ENCODE peak calls at places on chromosomes 7 and 10, in four cellular contexts. One of them, this sample, is unnamed.

GRCh38 chr7:79096361-79096805 is 357.1 kb downstream of the MAGI2 start:
- DNase-seq in IMR-90: peak; percentile 67
- DNase-seq in CD4-positive, CD25-positive, alpha-beta regulatory T cell: no peak
- DNase-seq in left ventricle myocardium inferior: no peak
- DNase-seq in this sample: no peak

GRCh38 chr7:129569811-129570215 is 41.7 kb upstream of the NRF1 start:
- DNase-seq in IMR-90: peak; percentile 85
- DNase-seq in CD4-positive, CD25-positive, alpha-beta regulatory T cell: no peak
- DNase-seq in left ventricle myocardium inferior: no peak
- DNase-seq in this sample: no peak

GRCh38 chr10:113961261-113961938 is 82.3 kb upstream of the ADRB1 start:
- DNase-seq in IMR-90: no peak
- DNase-seq in CD4-positive, CD25-positive, alpha-beta regulatory T cell: peak; percentile 62
- DNase-seq in left ventricle myocardium inferior: no peak
- DNase-seq in this sample: no peak

GRCh38 chr7:121803041-121803440 is 69.9 kb upstream of the PTPRZ1 start:
- DNase-seq in IMR-90: no peak
- DNase-seq in CD4-positive, CD25-positive, alpha-beta regulatory T cell: no peak
- DNase-seq in left ventricle myocardium inferior: no peak
- DNase-seq in this sample: no peak

GRCh38 chr7:67625257-67625713 is 628.7 kb downstream of the TYW1 start:
- DNase-seq in IMR-90: peak; percentile 11
- DNase-seq in CD4-positive, CD25-positive, alpha-beta regulatory T cell: no peak
- DNase-seq in left ventricle myocardium inferior: peak; percentile 79
- DNase-seq in this sample: no peak

GRCh38 chr7:105690286-105690915 is 109.1 kb upstream of the EFCAB10 start:
- DNase-seq in IMR-90: no peak
- DNase-seq in CD4-positive, CD25-positive, alpha-beta regulatory T cell: no peak
- DNase-seq in left ventricle myocardium inferior: no peak
- DNase-seq in this sample: no peak

GRCh38 chr10:71397340-71398212 is 856 bp downstream of the CDH23 start:
- DNase-seq in IMR-90: no peak
- DNase-seq in CD4-positive, CD25-positive, alpha-beta regulatory T cell: no peak
- DNase-seq in left ventricle myocardium inferior: no peak
- DNase-seq in this sample: no peak

GRCh38 chr7:80644054-80644453 is 5.6 kb downstream of the CD36 start:
- DNase-seq in IMR-90: no peak
- DNase-seq in CD4-positive, CD25-positive, alpha-beta regulatory T cell: no peak
- DNase-seq in left ventricle myocardium inferior: no peak
- DNase-seq in this sample: no peak

GRCh38 chr10:90417466-90418210 is 440.2 kb downstream of the HTR7 start:
- DNase-seq in IMR-90: peak; percentile 41
- DNase-seq in CD4-positive, CD25-positive, alpha-beta regulatory T cell: no peak
- DNase-seq in left ventricle myocardium inferior: no peak
- DNase-seq in this sample: no peak

GRCh38 chr7:102916426-102916825 is 3.6 kb downstream of the LRRC17 start:
- DNase-seq in IMR-90: peak; percentile 84
- DNase-seq in CD4-positive, CD25-positive, alpha-beta regulatory T cell: no peak
- DNase-seq in left ventricle myocardium inferior: no peak
- DNase-seq in this sample: no peak

GRCh38 chr7:7913506-7913905 is 55.1 kb upstream of the GLCCI1 start:
- DNase-seq in IMR-90: peak; percentile 10
- DNase-seq in CD4-positive, CD25-positive, alpha-beta regulatory T cell: no peak
- DNase-seq in left ventricle myocardium inferior: no peak
- DNase-seq in this sample: no peak

GRCh38 chr10:109706157-109706556 is 217.2 kb downstream of the XPNPEP1 start:
- DNase-seq in IMR-90: no peak
- DNase-seq in CD4-positive, CD25-positive, alpha-beta regulatory T cell: no peak
- DNase-seq in left ventricle myocardium inferior: no peak
- DNase-seq in this sample: no peak

DNA sequence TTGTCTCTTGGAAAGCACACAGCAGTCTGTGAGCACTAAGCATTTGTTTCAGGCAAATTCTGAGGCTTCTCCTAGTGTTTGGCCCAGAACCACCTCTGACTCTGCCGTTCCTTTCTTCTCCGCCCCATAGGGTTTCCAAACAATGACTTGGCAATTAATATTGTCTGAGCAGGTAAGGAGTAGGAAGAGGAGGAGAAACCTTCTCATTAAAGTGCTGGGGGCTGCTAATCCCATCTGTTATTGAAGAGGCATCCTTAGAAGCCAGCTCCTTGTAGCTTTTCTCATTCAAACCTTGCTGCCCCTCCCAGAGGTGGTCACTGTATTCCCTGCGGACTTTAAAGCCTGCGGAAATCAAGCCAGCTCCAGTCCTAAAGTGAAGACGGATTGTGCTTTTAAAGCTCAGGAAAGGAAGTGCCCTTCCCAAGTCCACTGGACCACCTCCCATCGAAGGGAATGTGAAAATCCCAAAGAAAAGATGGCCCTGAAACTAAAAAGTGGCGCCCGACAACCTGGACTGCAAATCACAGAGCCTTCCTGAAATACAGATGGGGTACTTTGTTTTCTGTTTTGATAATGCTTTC is 1.5 kb upstream of the NKX1-2 start:
- DNase-seq in IMR-90: no peak
- DNase-seq in CD4-positive, CD25-positive, alpha-beta regulatory T cell: no peak
- DNase-seq in left ventricle myocardium inferior: no peak
- DNase-seq in this sample: no peak
- H3K4me3 ChIP-seq in IMR-90: no peak overlapping the region
- H3K4me3 ChIP-seq in CD4-positive, CD25-positive, alpha-beta regulatory T cell: no peak overlapping the region
- H3K4me3 ChIP-seq in left ventricle myocardium inferior: no peak overlapping the region
- H3K4me3 ChIP-seq in this sample: no peak overlapping the region

GRCh38 chr7:99560834-99561734 is 2.6 kb downstream of the ZNF655 start:
- DNase-seq in IMR-90: no peak
- DNase-seq in CD4-positive, CD25-positive, alpha-beta regulatory T cell: no peak
- DNase-seq in left ventricle myocardium inferior: no peak
- DNase-seq in this sample: no peak
- H3K36me3 ChIP-seq in IMR-90: peaks cover 48% of the 10 kb centered on the region
- H3K36me3 ChIP-seq in CD4-positive, CD25-positive, alpha-beta regulatory T cell: peaks cover 55% of the 10 kb centered on the region
- H3K36me3 ChIP-seq in left ventricle myocardium inferior: peaks cover 68% of the 10 kb centered on the region
- H3K36me3 ChIP-seq in this sample: peaks cover 62% of the 10 kb centered on the region

DNA sequence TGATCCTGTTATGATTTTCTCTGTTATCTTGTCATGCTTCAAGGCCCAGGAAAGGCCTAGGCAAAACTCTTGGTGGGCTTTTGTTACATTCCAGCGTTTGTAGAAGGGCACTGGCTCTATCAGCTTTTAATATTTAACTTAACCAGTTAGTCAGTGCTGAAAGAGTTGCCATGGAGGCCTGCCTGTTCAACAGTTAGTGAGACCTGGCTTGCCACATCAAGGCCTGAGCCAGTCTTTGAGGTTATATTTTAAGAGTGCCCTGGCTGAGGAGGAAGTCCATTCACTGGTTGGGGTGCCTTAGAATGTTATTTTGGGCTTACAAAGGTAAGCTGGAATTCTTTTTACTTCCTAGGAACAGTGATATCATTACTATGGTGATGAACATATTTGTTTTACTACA is 144.1 kb upstream of the NRG3 start:
- DNase-seq in IMR-90: no peak
- DNase-seq in CD4-positive, CD25-positive, alpha-beta regulatory T cell: no peak
- DNase-seq in left ventricle myocardium inferior: no peak
- DNase-seq in this sample: no peak
- H3K9me3 ChIP-seq in IMR-90: peaks cover 6% of the 10 kb centered on the region
- H3K9me3 ChIP-seq in CD4-positive, CD25-positive, alpha-beta regulatory T cell: peaks cover 5% of the 10 kb centered on the region
- H3K9me3 ChIP-seq in left ventricle myocardium inferior: peaks cover 19% of the 10 kb centered on the region
- H3K9me3 ChIP-seq in this sample: no peaks in the 10 kb centered on the region

DNA sequence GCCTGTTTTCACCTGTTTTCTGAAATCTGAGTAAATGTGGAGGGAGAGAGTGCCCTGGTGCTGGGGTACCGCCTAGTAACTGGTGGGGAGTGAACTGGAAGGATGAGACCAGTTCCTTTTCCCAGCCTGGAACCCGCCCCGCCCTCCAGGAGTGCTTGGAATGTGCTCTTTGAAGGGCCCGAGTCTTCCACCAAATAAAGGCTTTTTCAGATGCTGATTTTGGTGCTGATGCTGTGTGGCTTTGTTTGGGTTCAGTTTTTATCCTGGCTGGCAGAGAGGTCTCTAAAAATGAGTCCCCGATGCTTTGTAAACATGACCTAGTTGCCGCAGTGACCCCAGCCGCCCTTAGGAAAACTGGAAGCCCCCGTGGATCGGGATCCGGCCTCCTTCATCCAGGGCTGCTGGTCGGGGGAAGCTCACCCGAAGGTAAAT is 25.9 kb downstream of the FOXK1 start:
- DNase-seq in IMR-90: no peak
- DNase-seq in CD4-positive, CD25-positive, alpha-beta regulatory T cell: no peak
- DNase-seq in left ventricle myocardium inferior: no peak
- DNase-seq in this sample: no peak
- H3K4me3 ChIP-seq in IMR-90: no peak overlapping the region
- H3K4me3 ChIP-seq in CD4-positive, CD25-positive, alpha-beta regulatory T cell: no peak overlapping the region
- H3K4me3 ChIP-seq in left ventricle myocardium inferior: no peak overlapping the region
- H3K4me3 ChIP-seq in this sample: no peak overlapping the region

DNA sequence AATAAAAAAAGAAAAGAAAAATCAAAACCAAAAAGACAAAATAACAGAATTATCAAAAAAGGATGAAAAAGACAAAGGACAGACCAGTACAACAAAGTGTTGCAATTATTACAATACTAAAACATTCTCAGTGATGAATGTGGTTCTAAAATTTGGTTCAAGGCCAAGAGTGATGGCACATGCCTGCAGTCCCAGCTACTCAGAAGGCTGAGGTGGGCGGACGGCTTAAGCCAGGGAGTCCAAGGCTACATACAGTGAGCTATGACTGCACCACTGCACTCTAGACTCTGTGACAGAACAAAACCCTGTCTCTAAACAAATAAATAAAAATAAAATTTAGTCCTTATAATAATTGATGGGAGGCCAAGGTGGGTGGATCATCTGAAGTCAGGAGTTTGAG is 14.5 kb downstream of the BAZ1B start:
- DNase-seq in IMR-90: no peak
- DNase-seq in CD4-positive, CD25-positive, alpha-beta regulatory T cell: no peak
- DNase-seq in left ventricle myocardium inferior: no peak
- DNase-seq in this sample: no peak
- H3K36me3 ChIP-seq in IMR-90: peaks cover 60% of the 10 kb centered on the region
- H3K36me3 ChIP-seq in CD4-positive, CD25-positive, alpha-beta regulatory T cell: peaks cover 70% of the 10 kb centered on the region
- H3K36me3 ChIP-seq in left ventricle myocardium inferior: peaks cover 85% of the 10 kb centered on the region
- H3K36me3 ChIP-seq in this sample: no peaks in the 10 kb centered on the region

GRCh38 chr7:147496209-147496608 is 1094.4 kb upstream of the C7orf33 start:
- DNase-seq in IMR-90: no peak
- DNase-seq in CD4-positive, CD25-positive, alpha-beta regulatory T cell: no peak
- DNase-seq in left ventricle myocardium inferior: no peak
- DNase-seq in this sample: no peak

GRCh38 chr7:147492621-147493020 is 1097.9 kb upstream of the C7orf33 start:
- DNase-seq in IMR-90: peak; percentile 77
- DNase-seq in CD4-positive, CD25-positive, alpha-beta regulatory T cell: no peak
- DNase-seq in left ventricle myocardium inferior: no peak
- DNase-seq in this sample: no peak

GRCh38 chr7:147497246-147497645 is 1093.3 kb upstream of the C7orf33 start:
- DNase-seq in IMR-90: no peak
- DNase-seq in CD4-positive, CD25-positive, alpha-beta regulatory T cell: no peak
- DNase-seq in left ventricle myocardium inferior: no peak
- DNase-seq in this sample: no peak

DNA sequence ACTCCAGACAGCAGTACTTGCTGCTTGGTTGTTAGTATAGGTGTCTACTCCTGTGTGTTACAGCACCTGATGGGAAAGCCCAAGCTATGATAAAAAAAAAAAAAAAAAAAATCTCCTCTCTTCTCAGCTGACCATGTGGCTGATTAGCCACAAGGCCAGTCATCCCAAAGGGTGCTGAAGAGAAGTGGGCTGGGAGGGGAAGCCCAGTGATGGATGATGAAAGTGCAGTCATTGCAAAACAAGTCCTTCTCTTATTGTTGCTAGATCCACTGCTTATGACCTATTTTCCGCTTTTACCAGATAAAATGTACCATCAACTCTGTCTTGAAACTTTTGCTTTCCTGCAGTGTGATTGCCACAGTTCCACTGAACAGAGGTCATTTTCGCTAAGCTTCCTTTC is 1092.5 kb upstream of the C7orf33 start:
- DNase-seq in IMR-90: peak; percentile 21
- DNase-seq in CD4-positive, CD25-positive, alpha-beta regulatory T cell: no peak
- DNase-seq in left ventricle myocardium inferior: no peak
- DNase-seq in this sample: no peak
- H3K9me3 ChIP-seq in IMR-90: no peaks in the 10 kb centered on the region
- H3K9me3 ChIP-seq in CD4-positive, CD25-positive, alpha-beta regulatory T cell: no peaks in the 10 kb centered on the region
- H3K9me3 ChIP-seq in left ventricle myocardium inferior: peaks cover 8% of the 10 kb centered on the region
- H3K9me3 ChIP-seq in this sample: peaks cover 4% of the 10 kb centered on the region

GRCh38 chr10:75180592-75180991 is 30.0 kb upstream of the VDAC2 start:
- DNase-seq in IMR-90: peak; percentile 63
- DNase-seq in CD4-positive, CD25-positive, alpha-beta regulatory T cell: no peak
- DNase-seq in left ventricle myocardium inferior: no peak
- DNase-seq in this sample: no peak

GRCh38 chr10:75176046-75176445 is 34.5 kb upstream of the VDAC2 start:
- DNase-seq in IMR-90: no peak
- DNase-seq in CD4-positive, CD25-positive, alpha-beta regulatory T cell: no peak
- DNase-seq in left ventricle myocardium inferior: no peak
- DNase-seq in this sample: no peak

GRCh38 chr10:75179657-75180177 is 30.9 kb upstream of the VDAC2 start:
- DNase-seq in IMR-90: peak; percentile 49
- DNase-seq in CD4-positive, CD25-positive, alpha-beta regulatory T cell: no peak
- DNase-seq in left ventricle myocardium inferior: no peak
- DNase-seq in this sample: no peak

GRCh38 chr10:75176736-75177135 is 33.9 kb upstream of the VDAC2 start:
- DNase-seq in IMR-90: no peak
- DNase-seq in CD4-positive, CD25-positive, alpha-beta regulatory T cell: no peak
- DNase-seq in left ventricle myocardium inferior: no peak
- DNase-seq in this sample: no peak

DNA sequence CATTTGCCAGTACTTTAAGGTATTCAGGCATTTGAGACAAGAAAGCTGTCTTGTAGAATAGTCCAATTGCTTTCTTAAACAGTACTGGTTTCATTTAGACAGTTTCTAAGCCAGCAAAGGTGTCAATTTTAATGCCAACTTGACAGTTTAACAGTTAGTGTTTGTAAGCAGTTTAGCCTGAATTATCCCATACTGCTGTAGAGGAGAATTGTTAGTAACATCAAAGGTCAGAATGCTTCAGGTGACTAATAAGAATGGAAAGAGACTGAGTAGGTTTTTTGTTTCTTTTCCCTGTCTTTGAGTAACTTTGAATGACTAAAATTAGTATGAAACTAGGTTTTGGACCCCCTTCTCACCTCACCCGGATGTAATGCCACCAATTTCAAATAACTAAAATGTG is 29.5 kb upstream of the VDAC2 start:
- DNase-seq in IMR-90: peak; percentile 12
- DNase-seq in CD4-positive, CD25-positive, alpha-beta regulatory T cell: no peak
- DNase-seq in left ventricle myocardium inferior: no peak
- DNase-seq in this sample: no peak
- H3K4me3 ChIP-seq in IMR-90: no peak overlapping the region
- H3K4me3 ChIP-seq in CD4-positive, CD25-positive, alpha-beta regulatory T cell: no peak overlapping the region
- H3K4me3 ChIP-seq in left ventricle myocardium inferior: no peak overlapping the region
- H3K4me3 ChIP-seq in this sample: no peak overlapping the region

DNA sequence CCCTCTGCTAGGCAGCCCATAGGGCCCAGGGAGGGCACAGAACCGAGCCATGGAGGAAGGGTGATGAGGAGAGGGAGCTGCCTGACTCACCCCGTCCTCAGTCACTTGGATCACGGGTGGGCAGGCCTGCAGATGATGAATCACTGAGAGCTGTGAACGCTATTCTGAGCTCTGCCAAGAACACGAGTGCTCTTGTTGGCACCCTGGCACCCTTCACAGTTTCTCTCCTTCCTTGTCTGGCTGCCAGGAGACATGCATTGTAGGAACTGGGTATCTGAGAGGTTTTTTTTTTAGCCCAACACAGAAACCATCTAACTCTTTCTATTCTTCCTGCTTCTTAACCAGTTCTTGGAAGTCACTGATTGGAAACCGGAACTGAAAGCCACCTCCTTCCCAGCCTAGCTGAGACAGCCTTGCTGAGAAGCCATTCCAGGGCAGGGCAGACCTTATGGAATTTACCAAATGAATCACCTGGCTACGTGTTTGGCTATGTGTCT is 82.1 kb downstream of the SLC37A3 start:
- DNase-seq in IMR-90: peak; percentile 73
- DNase-seq in CD4-positive, CD25-positive, alpha-beta regulatory T cell: no peak
- DNase-seq in left ventricle myocardium inferior: peak; percentile 44
- DNase-seq in this sample: peak; percentile 85
- H3K36me3 ChIP-seq in IMR-90: no peaks in the 10 kb centered on the region
- H3K36me3 ChIP-seq in CD4-positive, CD25-positive, alpha-beta regulatory T cell: no peaks in the 10 kb centered on the region
- H3K36me3 ChIP-seq in left ventricle myocardium inferior: peaks cover 8% of the 10 kb centered on the region
- H3K36me3 ChIP-seq in this sample: no peaks in the 10 kb centered on the region

This sample was measured in left lung.